ENCODE peak calls at places on chromosomes 2 and 18, in six cellular contexts. One of them, this sample, is unnamed.

GRCh38 chr2:110978148-110978547 is 142.6 kb upstream of the BCL2L11 start:
- DNase-seq in tibial artery: no peak
- DNase-seq in ACHN: no peak
- DNase-seq in AG04450: no peak
- DNase-seq in A549: no peak
- DNase-seq in M059J: no peak
- DNase-seq in this sample: no peak

GRCh38 chr2:224711859-224712258 is 4.3 kb downstream of the CCDC195 start:
- DNase-seq in tibial artery: no peak
- DNase-seq in ACHN: no peak
- DNase-seq in AG04450: no peak
- DNase-seq in A549: no peak
- DNase-seq in M059J: no peak
- DNase-seq in this sample: no peak

GRCh38 chr2:149526689-149527088 is 60.9 kb downstream of the MMADHC start:
- DNase-seq in tibial artery: no peak
- DNase-seq in ACHN: no peak
- DNase-seq in AG04450: no peak
- DNase-seq in A549: no peak
- DNase-seq in M059J: no peak
- DNase-seq in this sample: no peak

GRCh38 chr18:36899289-36899688 is 70.4 kb downstream of the KIAA1328 start:
- DNase-seq in tibial artery: no peak
- DNase-seq in ACHN: peak
- DNase-seq in AG04450: no peak
- DNase-seq in A549: peak
- DNase-seq in M059J: no peak
- DNase-seq in this sample: peak

GRCh38 chr2:145910416-145910815 is 1390.5 kb upstream of the ZEB2 start:
- DNase-seq in tibial artery: no peak
- DNase-seq in ACHN: no peak
- DNase-seq in AG04450: no peak
- DNase-seq in A549: no peak
- DNase-seq in M059J: no peak
- DNase-seq in this sample: no peak

GRCh38 chr2:39497077-39497867 is 60.2 kb upstream of the MAP4K3 start:
- DNase-seq in tibial artery: no peak
- DNase-seq in ACHN: no peak
- DNase-seq in AG04450: no peak
- DNase-seq in A549: no peak
- DNase-seq in M059J: no peak
- DNase-seq in this sample: no peak

GRCh38 chr2:195016821-195017220 is 640.2 kb upstream of the SLC39A10 start:
- DNase-seq in tibial artery: no peak
- DNase-seq in ACHN: no peak
- DNase-seq in AG04450: no peak
- DNase-seq in A549: no peak
- DNase-seq in M059J: no peak
- DNase-seq in this sample: no peak

GRCh38 chr2:128617661-128618060 is 299.0 kb upstream of the HS6ST1 start:
- DNase-seq in tibial artery: peak
- DNase-seq in ACHN: no peak
- DNase-seq in AG04450: no peak
- DNase-seq in A549: no peak
- DNase-seq in M059J: no peak
- DNase-seq in this sample: no peak

GRCh38 chr2:217884985-217885384 is 117.8 kb downstream of the TNS1 start:
- DNase-seq in tibial artery: no peak
- DNase-seq in ACHN: no peak
- DNase-seq in AG04450: no peak
- DNase-seq in A549: no peak
- DNase-seq in M059J: no peak
- DNase-seq in this sample: no peak

GRCh38 chr2:99490088-99491065 is 560 bp upstream of the REV1 start:
- DNase-seq in tibial artery: peak
- DNase-seq in ACHN: peak
- DNase-seq in AG04450: peak
- DNase-seq in A549: peak
- DNase-seq in M059J: peak
- DNase-seq in this sample: peak

GRCh38 chr18:67583621-67584020 is 67.1 kb upstream of the DSEL start:
- DNase-seq in tibial artery: no peak
- DNase-seq in ACHN: no peak
- DNase-seq in AG04450: no peak
- DNase-seq in A549: no peak
- DNase-seq in M059J: no peak
- DNase-seq in this sample: no peak

GRCh38 chr18:80167947-80168745 is 59.1 kb downstream of the ADNP2 start:
- DNase-seq in tibial artery: no peak
- DNase-seq in ACHN: no peak
- DNase-seq in AG04450: no peak
- DNase-seq in A549: no peak
- DNase-seq in M059J: no peak
- DNase-seq in this sample: no peak

GRCh38 chr2:8282858-8283252 is 399.0 kb upstream of the ID2 start:
- DNase-seq in tibial artery: no peak
- DNase-seq in ACHN: no peak
- DNase-seq in AG04450: no peak
- DNase-seq in A549: no peak
- DNase-seq in M059J: no peak
- DNase-seq in this sample: no peak

GRCh38 chr2:236210536-236210935 is 42.4 kb upstream of the GBX2 start:
- DNase-seq in tibial artery: peak
- DNase-seq in ACHN: no peak
- DNase-seq in AG04450: no peak
- DNase-seq in A549: no peak
- DNase-seq in M059J: no peak
- DNase-seq in this sample: no peak

This sample was measured in dermis blood vessel endothelial cell.